ENCODE peak calls at places on chromosome 15, in four cellular contexts. M is HepG2, N is H1, X is K562. J is an unnamed sample.

GRCh38 chr15:42088801-42089640 is 5.3 kb downstream of the PLA2G4D start:
- DNase-seq in M (no peak), N (no peak), X (no peak), J (no peak)

GRCh38 chr15:99651023-99651807 is 82.0 kb downstream of the LYSMD4 start:
- DNase-seq in M (no peak), N (no peak), X (no peak), J (no peak)

GRCh38 chr15:87667643-87668042 is 588.9 kb downstream of the NTRK3 start:
- DNase-seq in M (no peak), N (no peak), X (no peak), J (no peak)

GRCh38 chr15:74906193-74906449 is 530 bp downstream of the FAM219B start:
- DNase-seq in M (no peak), N (peak), X (no peak), J (no peak)

GRCh38 chr15:74216949-74217348 is 14.4 kb upstream of the STRA6 start:
- DNase-seq in M (no peak), N (no peak), X (no peak), J (no peak)

GRCh38 chr15:63915888-63916731 is 82.4 kb upstream of the HERC1 start:
- DNase-seq in M (no peak), N (peak), X (peak), J (no peak)

GRCh38 chr15:57509121-57509520 is 82.6 kb upstream of the MYZAP start:
- DNase-seq in M (no peak), N (no peak), X (no peak), J (no peak)

GRCh38 chr15:99296386-99296785 is 45.1 kb downstream of the LRRC28 start:
- DNase-seq in M (no peak), N (no peak), X (no peak), J (no peak)

GRCh38 chr15:53811530-53811929 is 52.1 kb upstream of the WDR72 start:
- DNase-seq in M (peak), N (no peak), X (no peak), J (peak)

GRCh38 chr15:87348746-87349145 is 907.8 kb downstream of the NTRK3 start:
- DNase-seq in M (no peak), N (no peak), X (no peak), J (no peak)

GRCh38 chr15:97977734-97978133 is 17.2 kb downstream of the ARRDC4 start:
- DNase-seq in M (no peak), N (no peak), X (no peak), J (no peak)

GRCh38 chr15:67082007-67082536 is 16.7 kb downstream of the SMAD3 start:
- DNase-seq in M (no peak), N (no peak), X (no peak), J (no peak)

GRCh38 chr15:41256577-41257038 is 25.5 kb downstream of the CHP1 start:
- DNase-seq in M (peak), N (no peak), X (no peak), J (no peak)

GRCh38 chr15:81087121-81087520 is 46.9 kb upstream of the CFAP161 start:
- DNase-seq in M (no peak), N (peak), X (no peak), J (no peak)

GRCh38 chr15:27017168-27017809 is 46.3 kb downstream of the GABRG3 start:
- DNase-seq in M (peak), N (peak), X (peak), J (no peak)

GRCh38 chr15:58201536-58201935 is 63.4 kb downstream of the AQP9 start:
- DNase-seq in M (no peak), N (no peak), X (no peak), J (no peak)

GRCh38 chr15:75051161-75051560 is 27.8 kb downstream of the PPCDC start:
- DNase-seq in M (no peak), N (no peak), X (no peak), J (no peak)

GRCh38 chr15:59691194-59691805 is 2.2 kb upstream of the BNIP2 start:
- DNase-seq in M (peak), N (no peak), X (no peak), J (peak)

GRCh38 chr15:75902129-75902557 is 1.5 kb upstream of the FBXO22 start:
- DNase-seq in M (no peak), N (no peak), X (no peak), J (no peak)

GRCh38 chr15:84600331-84600686 is 500 bp upstream of the ZSCAN2 start:
- DNase-seq in M (peak), N (peak), X (peak), J (peak)

GRCh38 chr15:37888356-37888755 is 46.1 kb upstream of the TMCO5A start:
- DNase-seq in M (no peak), N (no peak), X (no peak), J (no peak)

GRCh38 chr15:79524531-79524930 is 92.4 kb downstream of the MINAR1 start:
- DNase-seq in M (no peak), N (peak), X (no peak), J (no peak)

GRCh38 chr15:22229971-22230815 is 149.9 kb downstream of the OR4M2 start:
- DNase-seq in M (no peak), N (no peak), X (no peak), J (no peak)

GRCh38 chr15:64586259-64586658 is 125.9 kb downstream of the ZNF609 start:
- DNase-seq in M (no peak), N (no peak), X (no peak), J (no peak)

GRCh38 chr15:63189955-63190691 is 717 bp downstream of the RAB8B start:
- DNase-seq in M (no peak), N (no peak), X (no peak), J (no peak)

GRCh38 chr15:23395832-23396231 is 41.3 kb downstream of the GOLGA8S start:
- DNase-seq in M (no peak), N (no peak), X (no peak), J (no peak)

GRCh38 chr15:99614749-99615288 is 49.0 kb downstream of the MEF2A start:
- DNase-seq in M (no peak), N (no peak), X (no peak), J (no peak)

GRCh38 chr15:80068578-80068977 is 9.1 kb downstream of the ZFAND6 start:
- DNase-seq in M (no peak), N (no peak), X (no peak), J (no peak)

GRCh38 chr15:42608110-42608531 is 32.7 kb downstream of the STARD9 start:
- DNase-seq in M (no peak), N (no peak), X (no peak), J (no peak)

GRCh38 chr15:94019062-94019461 is 212.3 kb upstream of the MCTP2 start:
- DNase-seq in M (no peak), N (no peak), X (no peak), J (no peak)

GRCh38 chr15:94023520-94023919 is 207.8 kb upstream of the MCTP2 start:
- DNase-seq in M (no peak), N (no peak), X (no peak), J (no peak)

GRCh38 chr15:94026458-94026967 is 204.8 kb upstream of the MCTP2 start:
- DNase-seq in M (no peak), N (no peak), X (no peak), J (no peak)

GRCh38 chr15:94027571-94027970 is 203.8 kb upstream of the MCTP2 start:
- DNase-seq in M (no peak), N (no peak), X (no peak), J (no peak)

GRCh38 chr15:94021621-94022320 is 209.6 kb upstream of the MCTP2 start:
- DNase-seq in M (no peak), N (no peak), X (no peak), J (no peak)
- TF ChIP-seq POLR2AphosphoS5 in M (no peak), N (no peak), X (no peak), J (no peak)

GRCh38 chr15:92884459-92884812 is 15.7 kb upstream of the CHD2 start:
- DNase-seq in M (no peak), N (no peak), X (no peak), J (no peak)

GRCh38 chr15:92881838-92882696 is 18.1 kb upstream of the CHD2 start:
- DNase-seq in M (peak), N (peak), X (peak), J (peak)

GRCh38 chr15:92881570-92881837 is 18.6 kb upstream of the CHD2 start:
- DNase-seq in M (no peak), N (no peak), X (no peak), J (no peak)

GRCh38 chr15:92883643-92884458 is 16.3 kb upstream of the CHD2 start:
- DNase-seq in M (no peak), N (no peak), X (no peak), J (no peak)

GRCh38 chr15:92882697-92883642 is 17.2 kb upstream of the CHD2 start:
- DNase-seq in M (no peak), N (no peak), X (peak), J (no peak)
- TF ChIP-seq YY1 in M (peak), N (peak), X (peak), J (peak)

GRCh38 chr15:35166730-35167359 is 81.8 kb upstream of the NANOGP8 start:
- DNase-seq in M (no peak), N (no peak), X (peak), J (no peak)

GRCh38 chr15:35168464-35168863 is 83.4 kb upstream of the NANOGP8 start:
- DNase-seq in M (no peak), N (no peak), X (no peak), J (no peak)

GRCh38 chr15:35170216-35170615 is 85.1 kb upstream of the NANOGP8 start:
- DNase-seq in M (no peak), N (no peak), X (no peak), J (no peak)

GRCh38 chr15:35173444-35174118 is 88.5 kb upstream of the NANOGP8 start:
- DNase-seq in M (peak), N (no peak), X (peak), J (no peak)

GRCh38 chr15:35167675-35168074 is 82.6 kb upstream of the NANOGP8 start:
- DNase-seq in M (no peak), N (no peak), X (no peak), J (no peak)
- H3K27ac ChIP-seq in M (no peak), N (no peak), X (peak), J (no peak)

GRCh38 chr15:89243691-89244511 is at the start of gene FANCI:
- DNase-seq in M (peak), N (peak), X (peak), J (peak)
- TF ChIP-seq POLR2AphosphoS5 in M (peak), N (peak), X (peak), J (peak)

GRCh38 chr15:78241017-78241416 is 6.7 kb upstream of the ACSBG1 start:
- DNase-seq in M (peak), N (peak), X (peak), J (peak)

GRCh38 chr15:78243491-78243941 is 9.2 kb upstream of the ACSBG1 start:
- DNase-seq in M (no peak), N (peak), X (no peak), J (no peak)

GRCh38 chr15:78244101-78244500 is 9.7 kb upstream of the ACSBG1 start:
- DNase-seq in M (peak), N (no peak), X (peak), J (no peak)

GRCh38 chr15:78243076-78243475 is 8.7 kb upstream of the ACSBG1 start:
- DNase-seq in M (no peak), N (no peak), X (no peak), J (no peak)

DNA sequence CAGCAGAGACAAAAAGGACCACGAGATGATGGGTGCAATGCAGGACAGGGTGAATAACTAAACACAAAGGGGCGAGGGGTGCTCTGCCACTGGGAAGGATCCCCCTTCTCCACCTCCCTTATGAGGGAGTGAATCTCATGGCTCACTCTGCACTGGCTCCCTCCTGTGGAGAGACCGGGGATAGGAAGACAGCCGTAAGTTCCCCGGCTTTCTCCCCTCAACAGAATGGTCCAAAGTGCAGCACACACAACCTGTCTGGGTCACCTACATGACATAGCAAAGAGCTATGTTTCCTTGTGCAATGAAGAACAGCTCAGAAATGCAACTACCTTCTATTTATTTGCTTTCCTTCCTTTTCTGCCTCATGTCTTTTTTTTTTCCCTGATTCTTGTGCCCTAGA is 7.8 kb upstream of the ACSBG1 start:
- DNase-seq in M (peak), N (peak), X (peak), J (no peak)
- TF ChIP-seq YY1 in M (no peak), N (no peak), X (no peak), J (no peak)

GRCh38 chr15:70762469-70763119 is 764 bp downstream of the UACA start:
- DNase-seq in M (no peak), N (peak), X (no peak), J (peak)
- H3K27ac ChIP-seq in M (peak), N (no peak), X (no peak), J (peak)

GRCh38 chr15:39494462-39494861 is 86.4 kb upstream of the THBS1 start:
- DNase-seq in M (no peak), N (no peak), X (no peak), J (no peak)

GRCh38 chr15:39488498-39488897 is 92.4 kb upstream of the THBS1 start:
- DNase-seq in M (no peak), N (no peak), X (no peak), J (no peak)

GRCh38 chr15:39491115-39491916 is 89.6 kb upstream of the THBS1 start:
- DNase-seq in M (no peak), N (no peak), X (no peak), J (no peak)

GRCh38 chr15:39493393-39494067 is 87.3 kb upstream of the THBS1 start:
- DNase-seq in M (no peak), N (no peak), X (no peak), J (no peak)

DNA sequence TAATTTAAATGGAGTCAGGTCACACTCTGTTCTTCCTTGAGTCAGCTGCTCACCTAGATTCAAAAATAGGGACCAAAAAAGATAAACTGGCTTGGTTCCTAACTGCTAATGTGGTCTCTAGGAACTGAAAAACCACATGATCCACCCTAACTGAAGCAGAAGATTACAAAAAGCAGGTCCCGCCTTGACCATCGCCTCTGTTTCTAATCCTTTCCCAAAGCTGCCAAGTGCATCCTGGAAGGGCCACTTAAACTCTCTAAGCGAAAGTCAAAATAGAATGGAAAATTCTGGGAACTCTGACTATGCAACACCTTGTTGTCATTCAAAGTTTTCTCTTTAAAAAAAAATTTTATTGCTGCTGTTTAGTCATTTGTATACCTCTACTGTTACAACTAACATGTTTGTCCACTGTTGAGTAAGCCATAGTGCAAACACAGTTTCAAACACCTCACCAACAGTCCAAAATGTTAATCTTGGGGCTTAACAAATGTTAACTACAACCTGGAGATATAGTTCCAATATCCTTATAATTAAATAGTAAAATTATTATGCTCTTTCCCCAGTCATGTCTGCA is 88.9 kb upstream of the THBS1 start:
- DNase-seq in M (no peak), N (no peak), X (no peak), J (no peak)
- TF ChIP-seq POLR2AphosphoS5 in M (no peak), N (no peak), X (no peak), J (no peak)

DNA sequence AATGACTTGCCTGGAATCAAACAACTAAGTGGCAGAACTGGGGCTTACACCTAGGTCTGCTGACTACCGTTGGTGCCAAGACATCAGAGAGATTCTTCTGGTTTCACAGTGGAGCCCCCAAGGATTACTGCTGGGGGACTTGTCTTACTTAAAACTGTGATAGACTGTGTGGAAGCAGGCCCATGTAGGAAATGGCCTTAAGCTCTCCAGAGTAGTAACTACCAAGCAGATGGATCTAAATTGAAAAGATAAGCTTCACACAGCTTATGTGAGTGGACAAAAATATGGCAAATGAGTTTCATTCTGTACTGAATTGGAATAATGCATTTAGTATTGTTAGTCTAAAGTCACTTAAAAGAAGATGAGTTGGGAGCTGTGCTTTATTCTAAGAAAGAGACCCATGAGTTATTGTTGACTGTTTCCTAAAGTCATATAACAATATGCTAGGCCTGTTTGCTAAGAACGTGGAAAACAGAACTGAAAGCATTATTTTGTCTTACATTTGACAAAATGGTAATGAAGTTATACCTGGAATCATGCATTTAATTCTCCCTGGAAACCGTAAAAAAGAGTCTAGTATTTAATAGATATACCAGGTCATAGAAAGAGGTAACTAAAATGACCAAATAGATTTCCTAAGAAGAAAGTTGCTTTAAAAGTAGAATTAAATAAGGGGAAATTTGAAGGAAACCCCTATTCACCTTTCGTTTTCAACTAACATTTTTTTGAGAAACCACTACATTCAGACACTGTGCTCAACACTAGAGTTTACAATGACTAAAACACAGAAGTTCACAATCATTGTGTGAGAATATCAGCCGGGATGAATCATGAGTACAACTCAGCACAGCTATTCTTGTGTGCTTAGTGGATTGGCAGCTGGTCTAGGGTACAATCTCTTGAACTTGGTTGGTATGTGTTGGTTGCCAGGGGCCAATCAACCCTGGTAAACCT is 13.0 kb upstream of the MAPK6 start:
- DNase-seq in M (peak), N (no peak), X (no peak), J (no peak)
- TF ChIP-seq YY1 in M (no peak), N (no peak), X (no peak), J (no peak)

GRCh38 chr15:100721758-100722550 is 119.6 kb downstream of the ASB7 start:
- DNase-seq in M (peak), N (peak), X (no peak), J (peak)

GRCh38 chr15:100723323-100723801 is 121.0 kb downstream of the ASB7 start:
- DNase-seq in M (no peak), N (no peak), X (no peak), J (peak)

GRCh38 chr15:100725121-100726069 is 123.0 kb downstream of the ASB7 start:
- DNase-seq in M (no peak), N (peak), X (no peak), J (no peak)

GRCh38 chr15:100720406-100720967 is 118.1 kb downstream of the ASB7 start:
- DNase-seq in M (no peak), N (peak), X (no peak), J (no peak)

GRCh38 chr15:100722551-100723322 is 120.3 kb downstream of the ASB7 start:
- DNase-seq in M (no peak), N (no peak), X (no peak), J (no peak)
- H3K27ac ChIP-seq in M (no peak), N (no peak), X (no peak), J (peak)

GRCh38 chr15:90071220-90071807 is 31.0 kb downstream of the IDH2 start:
- DNase-seq in M (peak), N (no peak), X (peak), J (peak)
- TF ChIP-seq POLR2AphosphoS5 in M (no peak), N (no peak), X (no peak), J (no peak)